ENCODE peak calls at places on chromosomes 13 and 19, in ten cellular contexts. One of them, this sample, is unnamed.

GRCh38 chr19:45505151-45505995 is 1.9 kb upstream of the VASP start:
- DNase-seq in psoas muscle: no peak
- DNase-seq in tibial artery: no peak
- DNase-seq in endothelial cell of umbilical vein: no peak
- DNase-seq in GM06990: no peak
- DNase-seq in AG09309: no peak
- DNase-seq in lung: no peak
- DNase-seq in Peyer's patch: no peak
- DNase-seq in AG10803: no peak
- DNase-seq in cardiac muscle cell: no peak
- DNase-seq in this sample: no peak

GRCh38 chr19:54452626-54453025 is 3.6 kb downstream of the LENG8 start:
- DNase-seq in cardiac muscle cell: no peak
- DNase-seq in endothelial cell of umbilical vein: no peak
- DNase-seq in AG09309: no peak
- DNase-seq in Peyer's patch: no peak
- DNase-seq in psoas muscle: no peak
- DNase-seq in lung: no peak
- DNase-seq in tibial artery: no peak
- DNase-seq in AG10803: no peak
- DNase-seq in GM06990: no peak
- DNase-seq in this sample: no peak

GRCh38 chr13:108835082-108835481 is 205.7 kb downstream of the MYO16 start:
- DNase-seq in tibial artery: no peak
- DNase-seq in AG09309: no peak
- DNase-seq in lung: no peak
- DNase-seq in GM06990: no peak
- DNase-seq in Peyer's patch: no peak
- DNase-seq in endothelial cell of umbilical vein: no peak
- DNase-seq in cardiac muscle cell: no peak
- DNase-seq in AG10803: no peak
- DNase-seq in psoas muscle: no peak
- DNase-seq in this sample: no peak

GRCh38 chr19:13401388-13401787 is 104.9 kb downstream of the CACNA1A start:
- DNase-seq in Peyer's patch: no peak
- DNase-seq in lung: no peak
- DNase-seq in endothelial cell of umbilical vein: peak
- DNase-seq in tibial artery: no peak
- DNase-seq in cardiac muscle cell: no peak
- DNase-seq in psoas muscle: no peak
- DNase-seq in AG10803: peak
- DNase-seq in AG09309: no peak
- DNase-seq in GM06990: no peak
- DNase-seq in this sample: no peak

GRCh38 chr13:108463365-108463764 is 166.0 kb upstream of the MYO16 start:
- DNase-seq in tibial artery: no peak
- DNase-seq in GM06990: no peak
- DNase-seq in Peyer's patch: no peak
- DNase-seq in cardiac muscle cell: no peak
- DNase-seq in psoas muscle: no peak
- DNase-seq in lung: no peak
- DNase-seq in AG09309: no peak
- DNase-seq in AG10803: peak
- DNase-seq in endothelial cell of umbilical vein: peak
- DNase-seq in this sample: peak

GRCh38 chr19:44112802-44113137 is 429 bp upstream of the ZNF225 start:
- DNase-seq in cardiac muscle cell: no peak
- DNase-seq in endothelial cell of umbilical vein: no peak
- DNase-seq in psoas muscle: no peak
- DNase-seq in tibial artery: no peak
- DNase-seq in lung: no peak
- DNase-seq in AG09309: no peak
- DNase-seq in GM06990: no peak
- DNase-seq in AG10803: no peak
- DNase-seq in Peyer's patch: no peak
- DNase-seq in this sample: no peak

GRCh38 chr13:76980075-76980718 is 11.7 kb upstream of the CLN5 start:
- DNase-seq in AG09309: no peak
- DNase-seq in AG10803: peak
- DNase-seq in endothelial cell of umbilical vein: peak
- DNase-seq in lung: peak
- DNase-seq in tibial artery: peak
- DNase-seq in cardiac muscle cell: peak
- DNase-seq in Peyer's patch: peak
- DNase-seq in GM06990: peak
- DNase-seq in psoas muscle: peak
- DNase-seq in this sample: no peak

GRCh38 chr19:4088975-4089374 is 22.3 kb upstream of the ZBTB7A start:
- DNase-seq in psoas muscle: no peak
- DNase-seq in cardiac muscle cell: no peak
- DNase-seq in endothelial cell of umbilical vein: no peak
- DNase-seq in lung: no peak
- DNase-seq in tibial artery: no peak
- DNase-seq in AG09309: no peak
- DNase-seq in GM06990: no peak
- DNase-seq in Peyer's patch: no peak
- DNase-seq in AG10803: no peak
- DNase-seq in this sample: no peak

GRCh38 chr19:19270749-19271571 is 2.1 kb downstream of the TM6SF2 start:
- DNase-seq in lung: no peak
- DNase-seq in psoas muscle: no peak
- DNase-seq in GM06990: no peak
- DNase-seq in tibial artery: no peak
- DNase-seq in cardiac muscle cell: no peak
- DNase-seq in AG09309: no peak
- DNase-seq in endothelial cell of umbilical vein: no peak
- DNase-seq in AG10803: no peak
- DNase-seq in Peyer's patch: no peak
- DNase-seq in this sample: no peak

GRCh38 chr19:8240274-8241229 is 31.4 kb downstream of the CERS4 start:
- DNase-seq in AG10803: peak
- DNase-seq in cardiac muscle cell: peak
- DNase-seq in tibial artery: peak
- DNase-seq in Peyer's patch: peak
- DNase-seq in psoas muscle: peak
- DNase-seq in GM06990: peak
- DNase-seq in AG09309: peak
- DNase-seq in endothelial cell of umbilical vein: peak
- DNase-seq in lung: peak
- DNase-seq in this sample: peak

GRCh38 chr19:52343548-52343947 is 7.5 kb downstream of the ZNF610 start:
- DNase-seq in endothelial cell of umbilical vein: peak
- DNase-seq in psoas muscle: peak
- DNase-seq in tibial artery: peak
- DNase-seq in lung: peak
- DNase-seq in AG09309: no peak
- DNase-seq in cardiac muscle cell: peak
- DNase-seq in AG10803: peak
- DNase-seq in GM06990: no peak
- DNase-seq in Peyer's patch: no peak
- DNase-seq in this sample: no peak
- TF ChIP-seq CTCF in endothelial cell of umbilical vein: peak
- TF ChIP-seq CTCF in psoas muscle: peak
- TF ChIP-seq CTCF in tibial artery: peak
- TF ChIP-seq CTCF in lung: peak
- TF ChIP-seq CTCF in AG09309: peak
- TF ChIP-seq CTCF in cardiac muscle cell: peak
- TF ChIP-seq CTCF in AG10803: peak
- TF ChIP-seq CTCF in GM06990: peak
- TF ChIP-seq CTCF in Peyer's patch: peak
- TF ChIP-seq CTCF in this sample: peak

DNA sequence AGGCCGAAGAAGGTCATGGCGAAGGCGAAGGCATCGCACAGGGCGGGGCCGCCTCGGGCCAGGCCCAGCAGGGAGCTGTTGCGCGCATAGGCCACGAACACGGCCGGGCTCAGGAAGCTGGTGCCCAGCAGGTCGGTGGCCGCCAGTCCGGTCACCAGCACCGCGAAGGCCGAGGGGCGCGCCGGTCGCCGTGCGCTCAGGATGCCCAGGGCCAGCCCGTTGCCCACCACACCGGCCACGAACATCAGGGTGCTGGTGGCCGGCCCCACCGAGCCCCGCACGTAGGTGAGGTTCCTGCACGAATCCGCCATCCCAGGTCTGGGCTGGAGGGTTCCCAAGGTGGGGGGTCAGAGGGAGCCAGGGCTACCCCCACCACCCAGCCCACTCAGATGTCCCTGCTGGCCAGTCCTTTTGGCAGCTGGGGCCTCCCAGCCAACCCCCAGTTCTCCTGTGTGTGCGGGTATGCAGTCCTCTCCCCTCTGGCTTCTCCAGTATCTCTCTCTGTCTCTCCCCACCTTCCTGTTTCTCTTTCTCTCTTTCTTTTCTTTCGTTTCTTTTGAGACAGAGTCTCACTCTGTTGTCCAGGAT is 880 bp downstream of the PTGIR start:
- DNase-seq in tibial artery: peak
- DNase-seq in endothelial cell of umbilical vein: no peak
- DNase-seq in AG09309: no peak
- DNase-seq in cardiac muscle cell: no peak
- DNase-seq in AG10803: no peak
- DNase-seq in psoas muscle: no peak
- DNase-seq in GM06990: no peak
- DNase-seq in lung: no peak
- DNase-seq in Peyer's patch: no peak
- DNase-seq in this sample: no peak
- H3K4me3 ChIP-seq in tibial artery: peak
- H3K4me3 ChIP-seq in endothelial cell of umbilical vein: no peak
- H3K4me3 ChIP-seq in AG09309: peak
- H3K4me3 ChIP-seq in cardiac muscle cell: no peak
- H3K4me3 ChIP-seq in AG10803: peak
- H3K4me3 ChIP-seq in psoas muscle: peak
- H3K4me3 ChIP-seq in GM06990: peak
- H3K4me3 ChIP-seq in lung: peak
- H3K4me3 ChIP-seq in Peyer's patch: peak
- H3K4me3 ChIP-seq in this sample: no peak

DNA sequence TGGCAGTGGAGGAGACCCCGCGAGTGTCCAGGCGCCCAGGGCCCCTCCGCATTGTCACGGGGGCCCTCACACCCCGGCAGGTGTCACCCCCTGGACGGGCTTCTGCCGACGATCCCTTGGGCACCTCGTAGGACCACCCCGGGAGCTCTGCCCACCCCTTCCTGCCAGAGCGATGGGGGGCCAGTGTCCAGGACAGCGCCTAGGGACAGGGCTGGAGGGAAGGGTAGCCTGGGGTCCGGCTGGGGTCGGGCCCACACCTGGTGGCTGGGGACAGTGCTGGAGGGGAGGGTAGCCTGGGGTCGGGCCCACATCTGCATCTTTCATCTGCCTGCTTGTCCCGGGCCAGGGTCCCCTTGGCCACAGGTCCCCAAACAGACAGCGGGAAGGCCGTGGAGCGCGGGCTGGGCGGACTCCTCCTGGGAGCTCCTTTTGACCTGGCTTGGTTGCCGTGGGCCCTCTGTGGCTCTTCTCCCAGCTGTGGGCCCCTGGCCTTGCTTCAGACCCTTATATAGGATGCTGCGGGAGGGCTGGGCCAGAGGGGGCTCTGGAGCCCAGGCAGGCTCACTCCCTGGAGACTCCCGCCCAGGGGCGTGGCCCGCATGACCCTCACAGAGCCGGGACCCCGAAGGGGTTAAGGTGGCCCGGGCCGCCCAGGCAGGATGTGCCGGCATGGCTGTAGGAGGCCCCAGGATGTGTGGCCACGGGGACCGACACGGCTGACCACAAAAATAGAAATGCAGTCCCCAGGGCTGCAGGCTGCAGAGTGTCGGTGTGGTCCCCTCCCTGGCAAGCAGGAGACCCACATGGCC is 74.1 kb upstream of the MCF2L start:
- DNase-seq in Peyer's patch: peak
- DNase-seq in GM06990: no peak
- DNase-seq in lung: no peak
- DNase-seq in cardiac muscle cell: peak
- DNase-seq in psoas muscle: no peak
- DNase-seq in AG09309: no peak
- DNase-seq in endothelial cell of umbilical vein: no peak
- DNase-seq in tibial artery: no peak
- DNase-seq in AG10803: no peak
- DNase-seq in this sample: no peak
- TF ChIP-seq CTCF in Peyer's patch: no peak
- TF ChIP-seq CTCF in GM06990: no peak
- TF ChIP-seq CTCF in lung: no peak
- TF ChIP-seq CTCF in cardiac muscle cell: no peak
- TF ChIP-seq CTCF in psoas muscle: no peak
- TF ChIP-seq CTCF in AG09309: no peak
- TF ChIP-seq CTCF in endothelial cell of umbilical vein: no peak
- TF ChIP-seq CTCF in tibial artery: no peak
- TF ChIP-seq CTCF in AG10803: no peak
- TF ChIP-seq CTCF in this sample: no peak

GRCh38 chr19:48565090-48565489 is 13.1 kb downstream of the SULT2B1 start:
- DNase-seq in cardiac muscle cell: no peak
- DNase-seq in endothelial cell of umbilical vein: no peak
- DNase-seq in AG09309: no peak
- DNase-seq in tibial artery: no peak
- DNase-seq in Peyer's patch: no peak
- DNase-seq in GM06990: no peak
- DNase-seq in AG10803: peak
- DNase-seq in psoas muscle: no peak
- DNase-seq in lung: no peak
- DNase-seq in this sample: no peak

GRCh38 chr19:48569814-48570213 is 17.8 kb downstream of the SULT2B1 start:
- DNase-seq in psoas muscle: no peak
- DNase-seq in Peyer's patch: no peak
- DNase-seq in cardiac muscle cell: no peak
- DNase-seq in AG10803: peak
- DNase-seq in AG09309: no peak
- DNase-seq in endothelial cell of umbilical vein: no peak
- DNase-seq in lung: no peak
- DNase-seq in tibial artery: no peak
- DNase-seq in GM06990: no peak
- DNase-seq in this sample: peak

GRCh38 chr19:48573163-48573505 is 21.2 kb downstream of the SULT2B1 start:
- DNase-seq in Peyer's patch: no peak
- DNase-seq in tibial artery: no peak
- DNase-seq in lung: no peak
- DNase-seq in GM06990: no peak
- DNase-seq in AG09309: no peak
- DNase-seq in psoas muscle: no peak
- DNase-seq in endothelial cell of umbilical vein: no peak
- DNase-seq in AG10803: no peak
- DNase-seq in cardiac muscle cell: no peak
- DNase-seq in this sample: no peak

GRCh38 chr19:48571378-48572162 is 19.6 kb downstream of the SULT2B1 start:
- DNase-seq in cardiac muscle cell: no peak
- DNase-seq in lung: peak
- DNase-seq in AG09309: no peak
- DNase-seq in tibial artery: no peak
- DNase-seq in GM06990: no peak
- DNase-seq in AG10803: no peak
- DNase-seq in psoas muscle: no peak
- DNase-seq in endothelial cell of umbilical vein: no peak
- DNase-seq in Peyer's patch: no peak
- DNase-seq in this sample: no peak

DNA sequence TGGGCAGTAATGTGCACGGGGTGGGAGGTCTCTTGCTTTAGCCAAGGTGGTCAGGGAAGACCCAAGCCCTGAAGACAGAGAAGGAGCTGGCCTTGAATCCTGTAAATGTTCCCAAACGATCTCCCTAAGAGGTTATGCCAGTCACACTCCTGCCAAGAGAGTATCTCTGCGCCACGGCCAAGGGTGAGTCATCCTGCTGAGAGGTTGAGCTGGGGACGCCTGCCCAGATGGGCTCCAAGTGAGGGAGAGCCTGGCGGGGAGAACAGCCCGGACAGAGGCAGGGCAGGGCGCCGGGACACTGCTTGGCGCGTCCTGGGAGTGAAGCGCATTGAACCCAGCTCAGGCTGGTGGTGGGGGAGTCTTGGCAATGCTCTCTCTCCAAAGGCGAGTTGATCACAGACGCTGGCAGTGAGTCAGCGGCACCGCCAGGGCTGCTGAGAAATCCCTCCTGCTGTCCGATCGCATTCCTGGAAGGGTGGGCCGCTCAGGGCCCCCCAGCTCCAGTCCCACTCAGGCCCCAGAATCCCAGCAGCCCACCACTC is 16.4 kb downstream of the SULT2B1 start:
- DNase-seq in AG09309: no peak
- DNase-seq in lung: peak
- DNase-seq in tibial artery: peak
- DNase-seq in psoas muscle: peak
- DNase-seq in GM06990: no peak
- DNase-seq in Peyer's patch: peak
- DNase-seq in AG10803: peak
- DNase-seq in cardiac muscle cell: peak
- DNase-seq in endothelial cell of umbilical vein: peak
- DNase-seq in this sample: peak
- H3K4me3 ChIP-seq in AG09309: peak
- H3K4me3 ChIP-seq in lung: no peak
- H3K4me3 ChIP-seq in tibial artery: no peak
- H3K4me3 ChIP-seq in psoas muscle: no peak
- H3K4me3 ChIP-seq in GM06990: no peak
- H3K4me3 ChIP-seq in Peyer's patch: no peak
- H3K4me3 ChIP-seq in AG10803: peak
- H3K4me3 ChIP-seq in cardiac muscle cell: no peak
- H3K4me3 ChIP-seq in endothelial cell of umbilical vein: peak
- H3K4me3 ChIP-seq in this sample: no peak